ENCODE peak calls at places on chromosomes 7 and 10, in nine cellular contexts. F is hippocampal formation, O is WERI-Rb-1, W is NCI-H1092, Q is HS-27A, C is HFF-Myc, B is anterior cingulate cortex, Y is activated T-helper 1 cell treated with Interleukin-2 at 50 U/mL for 16 hours, P is GM10248. D is an unnamed sample.

GRCh38 chr10:61961278-61961677 is 59.8 kb downstream of the ARID5B start:
- DNase-seq in F (no peak), O (no peak), W (no peak), Q (no peak), C (no peak), B (no peak), Y (no peak), P (peak), D (no peak)

GRCh38 chr7:26365077-26365896 is 73.6 kb downstream of the SNX10 start:
- DNase-seq in F (peak), O (peak), W (peak), Q (peak), C (peak), B (peak), Y (no peak), P (peak), D (peak)

GRCh38 chr7:36058020-36058592 is 94.9 kb upstream of the EEPD1 start:
- DNase-seq in F (no peak), O (no peak), W (no peak), Q (no peak), C (no peak), B (no peak), Y (no peak), P (peak), D (no peak)

GRCh38 chr7:129786179-129786514 is 166.6 kb downstream of the UBE2H start:
- DNase-seq in F (no peak), O (no peak), W (no peak), Q (no peak), C (no peak), B (no peak), Y (no peak), P (no peak), D (no peak)

GRCh38 chr10:122468923-122469781 is 7.8 kb downstream of the HTRA1 start:
- DNase-seq in F (no peak), O (no peak), W (no peak), Q (peak), C (peak), B (no peak), Y (no peak), P (no peak), D (no peak)

GRCh38 chr7:2437136-2437535 is 33.7 kb downstream of the CHST12 start:
- DNase-seq in F (no peak), O (no peak), W (no peak), Q (no peak), C (no peak), B (no peak), Y (no peak), P (no peak), D (no peak)

GRCh38 chr10:32059472-32059871 is 3.2 kb upstream of the KIF5B start:
- DNase-seq in F (no peak), O (no peak), W (no peak), Q (no peak), C (no peak), B (no peak), Y (no peak), P (no peak), D (no peak)

GRCh38 chr10:78316451-78316931 is 282.8 kb downstream of the RPS24 start:
- DNase-seq in F (no peak), O (no peak), W (no peak), Q (no peak), C (peak), B (no peak), Y (no peak), P (no peak), D (no peak)

GRCh38 chr10:112510384-112510783 is 63.4 kb downstream of the VTI1A start:
- DNase-seq in F (no peak), O (no peak), W (no peak), Q (no peak), C (no peak), B (no peak), Y (no peak), P (no peak), D (no peak)

GRCh38 chr10:33280217-33280616 is 54.2 kb downstream of the NRP1 start:
- DNase-seq in F (no peak), O (no peak), W (no peak), Q (no peak), C (no peak), B (no peak), Y (no peak), P (no peak), D (no peak)

GRCh38 chr10:50326757-50327701 is 75.7 kb upstream of the ASAH2 start:
- DNase-seq in F (no peak), O (no peak), W (no peak), Q (peak), C (peak), B (no peak), Y (no peak), P (no peak), D (no peak)